ENCODE peak calls at places on chromosomes 6 and 20, in ten cellular contexts. Z is A549; U is naive thymus-derived CD4-positive, alpha-beta T cell; V is NCI-H1092 treated with DMSO at 0.1 percent for 48 hours; I is mucosa of descending colon; R is stimulated activated naive CD4-positive, alpha-beta T cell; B is caudate nucleus; N is NCI-H1930; D is hypothalamus; A is left cardiac atrium. H is an unnamed sample.

GRCh38 chr20:63891061-63892002 is 3.6 kb upstream of the DNAJC5 start:
- DNase-seq in Z (no peak), U (no peak), V (no peak), I (no peak), R (no peak), B (no peak), N (no peak), D (no peak), A (no peak), H (no peak)

GRCh38 chr20:50283922-50284810 is 93.5 kb downstream of the CEBPB start:
- DNase-seq in Z (peak; percentile 80), U (no peak), V (no peak), I (no peak), R (no peak), B (no peak), N (no peak), D (no peak), A (no peak), H (peak; percentile 83)

GRCh38 chr6:35258858-35259193 is 709 bp upstream of the ZNF76 start:
- DNase-seq in Z (no peak), U (no peak), V (no peak), I (no peak), R (peak; percentile 51), B (no peak), N (peak; percentile 51), D (no peak), A (peak; percentile 53), H (no peak)

GRCh38 chr20:32966881-32967781 is 37.1 kb downstream of the SUN5 start:
- DNase-seq in Z (no peak), U (peak; percentile 70), V (no peak), I (peak; percentile 28), R (peak; percentile 41), B (no peak), N (no peak), D (no peak), A (no peak), H (no peak)

GRCh38 chr6:30829639-30830250 is 54.6 kb upstream of the DDR1 start:
- DNase-seq in Z (no peak), U (no peak), V (no peak), I (no peak), R (no peak), B (no peak), N (no peak), D (no peak), A (no peak), H (no peak)

GRCh38 chr6:14246876-14247275 is 129.3 kb downstream of the CD83 start:
- DNase-seq in Z (no peak), U (no peak), V (no peak), I (no peak), R (no peak), B (no peak), N (no peak), D (no peak), A (no peak), H (no peak)

GRCh38 chr6:23994013-23994412 is 132.0 kb upstream of the NRSN1 start:
- DNase-seq in Z (no peak), U (no peak), V (no peak), I (no peak), R (no peak), B (no peak), N (no peak), D (no peak), A (no peak), H (no peak)

GRCh38 chr6:3742426-3743344 is 8.8 kb downstream of the PXDC1 start:
- DNase-seq in Z (peak; percentile 73), U (peak; percentile 73), V (peak; percentile 24), I (peak; percentile 92), R (peak; percentile 79), B (peak; percentile 64), N (peak; percentile 15), D (peak; percentile 58), A (peak; percentile 84), H (peak; percentile 81)

GRCh38 chr6:147005499-147005898 is 198.7 kb upstream of the STXBP5 start:
- DNase-seq in Z (no peak), U (no peak), V (no peak), I (no peak), R (no peak), B (no peak), N (no peak), D (no peak), A (no peak), H (no peak)

H was measured in LoVo.